ENCODE peak calls at places on chromosome 15, in five cellular contexts. X is mesenchymal stem cell, S is IMR-90, F is trophoblast cell, Z is mesendoderm. B is an unnamed sample.
A peak's percentile ranks its signal among the peaks of the same experiment; 100 is the strongest.

GRCh38 chr15:25055356-25056068 is 100.7 kb downstream of the SNRPN start:
- DNase-seq in X (no peak), S (no peak), F (no peak), Z (no peak), B (no peak)

GRCh38 chr15:31235298-31236183 is 91.1 kb upstream of the KLF13 start:
- DNase-seq in X (peak; percentile 43), S (no peak), F (no peak), Z (no peak), B (no peak)

GRCh38 chr15:62026707-62027565 is 33.3 kb downstream of the VPS13C start:
- DNase-seq in X (no peak), S (no peak), F (no peak), Z (no peak), B (no peak)

GRCh38 chr15:63374686-63375520 is 6.7 kb downstream of the CA12 start:
- DNase-seq in X (peak; percentile 85), S (peak; percentile 80), F (peak; percentile 10), Z (no peak), B (no peak)

GRCh38 chr15:31367021-31367729 is 40.5 kb downstream of the KLF13 start:
- DNase-seq in X (no peak), S (no peak), F (no peak), Z (no peak), B (no peak)

GRCh38 chr15:73125219-73125618 is 73.0 kb downstream of the NEO1 start:
- DNase-seq in X (peak; percentile 71), S (peak; percentile 35), F (no peak), Z (peak; percentile 66), B (no peak)

GRCh38 chr15:78070049-78070698 is 7.3 kb downstream of the TBC1D2B start:
- DNase-seq in X (peak; percentile 32), S (no peak), F (no peak), Z (no peak), B (no peak)

GRCh38 chr15:43278869-43279268 is 12.1 kb upstream of the TGM5 start:
- DNase-seq in X (no peak), S (no peak), F (no peak), Z (no peak), B (no peak)

GRCh38 chr15:51341366-51342248 is at the start of gene GLDN:
- DNase-seq in X (peak; percentile 9), S (peak; percentile 2), F (peak; percentile 91), Z (peak; percentile 34), B (peak; percentile 20)

GRCh38 chr15:52136471-52136993 is 24.0 kb upstream of the BCL2L10 start:
- DNase-seq in X (peak; percentile 52), S (peak; percentile 52), F (no peak), Z (no peak), B (no peak)

GRCh38 chr15:45134682-45135604 is 5.1 kb downstream of the DUOX1 start:
- DNase-seq in X (no peak), S (no peak), F (no peak), Z (peak; percentile 45), B (no peak)

GRCh38 chr15:95134306-95135100 is 903.1 kb downstream of the MCTP2 start:
- DNase-seq in X (peak; percentile 73), S (peak; percentile 10), F (no peak), Z (no peak), B (no peak)

GRCh38 chr15:101359365-101359947 is 64.4 kb upstream of the SNRPA1 start:
- DNase-seq in X (peak; percentile 6), S (peak; percentile 9), F (no peak), Z (no peak), B (no peak)

GRCh38 chr15:59011262-59011947 is 23.9 kb downstream of the RNF111 start:
- DNase-seq in X (peak; percentile 61), S (no peak), F (no peak), Z (no peak), B (no peak)

GRCh38 chr15:58952751-58953150 is 19.3 kb upstream of the SLTM start:
- DNase-seq in X (no peak), S (peak; percentile 52), F (peak; percentile 72), Z (no peak), B (no peak)

GRCh38 chr15:25862469-25863066 is 559 bp downstream of the ATP10A start:
- DNase-seq in X (no peak), S (no peak), F (peak; percentile 47), Z (peak; percentile 41), B (no peak)

GRCh38 chr15:89244512-89244869 is 712 bp downstream of the FANCI start:
- DNase-seq in X (peak; percentile 49), S (peak; percentile 16), F (no peak), Z (no peak), B (no peak)

GRCh38 chr15:41832875-41833274 is 5.0 kb downstream of the JMJD7 start:
- DNase-seq in X (no peak), S (no peak), F (no peak), Z (no peak), B (no peak)

GRCh38 chr15:29939404-29939803 is 117.1 kb upstream of the TJP1 start:
- DNase-seq in X (no peak), S (peak; percentile 47), F (peak; percentile 66), Z (no peak), B (no peak)

GRCh38 chr15:59199775-59200465 is 6.7 kb upstream of the LDHAL6B start:
- DNase-seq in X (peak; percentile 94), S (peak; percentile 85), F (peak; percentile 87), Z (no peak), B (no peak)

GRCh38 chr15:96285715-96286367 is 44.7 kb upstream of the NR2F2 start:
- DNase-seq in X (no peak), S (no peak), F (no peak), Z (no peak), B (no peak)

GRCh38 chr15:73522011-73522410 is 79.0 kb downstream of the REC114 start:
- DNase-seq in X (no peak), S (no peak), F (no peak), Z (no peak), B (no peak)

GRCh38 chr15:51336011-51336410 is 2.4 kb downstream of the CYP19A1 start:
- DNase-seq in X (no peak), S (no peak), F (peak; percentile 64), Z (no peak), B (no peak)

GRCh38 chr15:39304201-39304841 is 276.6 kb upstream of the THBS1 start:
- DNase-seq in X (no peak), S (peak; percentile 99), F (no peak), Z (no peak), B (no peak)

GRCh38 chr15:31275331-31276262 is 51.0 kb upstream of the KLF13 start:
- DNase-seq in X (no peak), S (no peak), F (no peak), Z (no peak), B (no peak)

GRCh38 chr15:62616746-62617145 is 425.8 kb upstream of the TPM1 start:
- DNase-seq in X (no peak), S (no peak), F (no peak), Z (no peak), B (no peak)

GRCh38 chr15:77064539-77065308 is 6.2 kb downstream of the TSPAN3 start:
- DNase-seq in X (peak; percentile 24), S (peak; percentile 65), F (peak; percentile 39), Z (no peak), B (no peak)
- H2BK120ac ChIP-seq in X (no peak overlapping the region), S (peak overlapping the region; percentile 5), F (no peak overlapping the region), Z (no peak overlapping the region), B (no peak overlapping the region)

GRCh38 chr15:75733761-75734651 is 21.4 kb upstream of the CSPG4 start:
- DNase-seq in X (no peak), S (no peak), F (no peak), Z (no peak), B (no peak)

GRCh38 chr15:75736256-75736655 is 23.6 kb upstream of the CSPG4 start:
- DNase-seq in X (no peak), S (no peak), F (no peak), Z (no peak), B (no peak)

GRCh38 chr15:75732206-75732808 is 19.7 kb upstream of the CSPG4 start:
- DNase-seq in X (no peak), S (no peak), F (no peak), Z (no peak), B (no peak)

GRCh38 chr15:75731248-75732100 is 18.8 kb upstream of the CSPG4 start:
- DNase-seq in X (peak; percentile 64), S (peak; percentile 51), F (no peak), Z (peak; percentile 51), B (no peak)

DNA sequence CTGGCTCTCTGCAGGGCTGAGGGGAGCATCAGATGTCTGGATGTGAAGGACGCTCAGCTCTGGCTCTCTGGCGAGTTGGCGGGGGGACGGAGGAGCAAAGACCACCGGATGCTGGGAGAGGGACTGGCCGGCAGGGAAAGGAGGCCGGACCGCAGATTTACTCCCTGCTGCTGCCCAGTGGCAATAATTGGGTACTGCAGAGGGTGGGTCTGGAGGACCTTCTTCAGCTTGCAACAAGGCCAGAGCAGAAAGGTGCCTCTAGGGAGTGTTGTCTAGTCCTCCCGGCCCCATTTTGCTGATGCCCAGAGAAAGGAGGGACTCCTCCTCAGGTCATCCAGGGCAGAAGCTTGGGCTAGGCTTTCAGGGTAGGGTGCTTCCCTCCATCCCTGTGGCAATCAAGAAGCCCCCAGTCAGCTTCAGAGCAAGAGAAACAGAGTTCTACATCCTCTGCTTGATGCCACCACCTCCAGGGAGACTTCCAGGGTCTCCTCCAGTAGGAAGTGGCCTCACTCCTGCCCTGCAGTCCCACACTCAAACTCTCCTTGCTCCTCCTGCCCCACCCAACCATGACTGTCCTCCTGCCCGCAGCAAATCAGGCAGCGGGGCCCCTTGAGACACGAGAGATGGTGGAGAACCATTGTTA is 20.3 kb upstream of the CSPG4 start:
- DNase-seq in X (peak; percentile 72), S (peak; percentile 65), F (peak; percentile 69), Z (peak; percentile 84), B (peak; percentile 67)
- H3K4me2 ChIP-seq in X (peak overlapping the region; percentile 50), S (no peak overlapping the region), F (no peak overlapping the region), Z (no peak overlapping the region), B (no peak overlapping the region)

DNA sequence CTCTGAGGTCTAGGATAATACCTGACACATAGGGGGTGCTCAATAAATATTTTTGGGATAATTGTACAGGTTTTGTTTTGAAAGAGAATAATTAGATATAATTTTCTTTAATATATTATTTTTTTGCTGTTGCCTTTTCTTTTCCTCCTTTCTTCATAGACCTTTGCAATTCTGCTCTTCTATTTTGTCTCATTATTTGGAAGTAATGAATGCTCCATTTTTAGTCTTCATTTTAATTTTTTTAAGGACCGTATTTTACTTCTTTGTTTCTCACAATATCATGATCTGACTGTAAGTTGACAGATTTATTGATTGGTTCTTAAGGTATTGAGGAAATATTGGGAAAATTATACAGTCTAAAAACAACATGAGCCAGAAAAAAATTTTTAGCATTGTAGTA is 150.5 kb upstream of the TMC3 start:
- DNase-seq in X (no peak), S (no peak), F (no peak), Z (no peak), B (no peak)
- H2BK120ac ChIP-seq in X (no peak overlapping the region), S (no peak overlapping the region), F (no peak overlapping the region), Z (no peak overlapping the region), B (no peak overlapping the region)

GRCh38 chr15:40767838-40768491 is 1.8 kb upstream of the C15orf62 start:
- DNase-seq in X (no peak), S (no peak), F (no peak), Z (no peak), B (no peak)
- H3K4me2 ChIP-seq in X (no peak overlapping the region), S (no peak overlapping the region), F (no peak overlapping the region), Z (no peak overlapping the region), B (no peak overlapping the region)

DNA sequence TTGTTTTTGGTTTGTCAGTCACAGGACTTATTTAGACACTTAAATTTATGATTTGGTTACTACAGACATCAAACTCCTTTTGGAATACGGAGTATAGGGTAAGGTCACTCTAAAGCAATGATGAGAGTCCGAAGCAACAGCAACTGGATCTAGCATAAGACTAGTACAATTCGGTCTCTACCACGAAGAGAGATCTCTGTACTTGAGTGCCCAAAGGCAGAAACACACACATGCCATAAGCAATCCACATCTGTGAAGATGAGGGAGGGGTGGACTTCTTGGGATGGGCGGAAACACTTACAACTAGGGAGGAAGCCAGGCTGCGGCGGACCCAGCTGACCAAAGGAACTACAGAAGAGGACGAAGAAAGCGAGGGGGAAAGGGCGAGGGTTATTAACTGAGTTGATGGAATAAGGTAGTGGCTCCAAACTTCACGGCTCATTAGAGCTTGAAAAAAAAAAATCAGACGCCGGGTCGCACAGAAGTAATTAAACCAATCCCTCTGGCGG is 595 bp downstream of the DPH6 start:
- DNase-seq in X (no peak), S (peak; percentile 60), F (peak; percentile 51), Z (no peak), B (no peak)
- H2BK120ac ChIP-seq in X (peak overlapping the region; percentile 74), S (peak overlapping the region; percentile 98), F (peak overlapping the region; percentile 94), Z (no peak overlapping the region), B (peak overlapping the region; percentile 13)